ENCODE peak calls at places on chromosomes 2 and 18, in six cellular contexts. F is gastrocnemius medialis, K is BJ, T is epithelial cell of esophagus, C is endothelial cell, X is MCF 10A. O is an unnamed sample.

GRCh38 chr2:213722564-213722963 is 438.3 kb downstream of the SPAG16 start:
- DNase-seq in F (no peak), K (no peak), T (peak; percentile 8), C (no peak), X (no peak), O (no peak)

GRCh38 chr2:143468341-143468888 is 339.2 kb downstream of the ARHGAP15 start:
- DNase-seq in F (no peak), K (no peak), T (no peak), C (no peak), X (no peak), O (peak; percentile 15)

GRCh38 chr2:176317246-176318065 is 48.2 kb downstream of the MTX2 start:
- DNase-seq in F (no peak), K (no peak), T (no peak), C (no peak), X (no peak), O (no peak)

GRCh38 chr2:43082111-43082877 is 144.1 kb downstream of the ZFP36L2 start:
- DNase-seq in F (peak; percentile 62), K (peak; percentile 70), T (peak; percentile 90), C (no peak), X (peak; percentile 76), O (no peak)

GRCh38 chr2:182499706-182500470 is 73.1 kb upstream of the PDE1A start:
- DNase-seq in F (no peak), K (no peak), T (no peak), C (no peak), X (no peak), O (no peak)

GRCh38 chr2:57720728-57721627 is 325.6 kb upstream of the VRK2 start:
- DNase-seq in F (no peak), K (peak; percentile 27), T (peak; percentile 56), C (peak; percentile 56), X (peak; percentile 69), O (peak; percentile 58)

GRCh38 chr2:9885036-9885684 is 41.9 kb downstream of the TAF1B start:
- DNase-seq in F (no peak), K (no peak), T (peak; percentile 50), C (no peak), X (peak; percentile 26), O (no peak)

GRCh38 chr18:71665131-71665530 is 879.0 kb downstream of the CBLN2 start:
- DNase-seq in F (no peak), K (no peak), T (no peak), C (no peak), X (peak; percentile 18), O (no peak)

GRCh38 chr2:201114846-201115245 is 1.1 kb upstream of the CFLAR start:
- DNase-seq in F (no peak), K (no peak), T (no peak), C (no peak), X (no peak), O (no peak)

GRCh38 chr2:205781244-205781643 is 98.9 kb downstream of the NRP2 start:
- DNase-seq in F (no peak), K (no peak), T (no peak), C (no peak), X (no peak), O (no peak)

GRCh38 chr2:10619643-10620042 is 70.1 kb downstream of the NOL10 start:
- DNase-seq in F (no peak), K (peak; percentile 4), T (no peak), C (no peak), X (no peak), O (no peak)

GRCh38 chr2:145931836-145932352 is 1412.0 kb upstream of the ZEB2 start:
- DNase-seq in F (no peak), K (no peak), T (no peak), C (no peak), X (no peak), O (no peak)

GRCh38 chr18:2916184-2916583 is 69.4 kb downstream of the EMILIN2 start:
- DNase-seq in F (no peak), K (no peak), T (no peak), C (no peak), X (no peak), O (no peak)

GRCh38 chr2:219638217-219638947 is 11.0 kb downstream of the SLC4A3 start:
- DNase-seq in F (no peak), K (no peak), T (peak; percentile 33), C (no peak), X (peak; percentile 39), O (peak; percentile 35)

GRCh38 chr2:205685314-205686230 is 3.3 kb downstream of the NRP2 start:
- DNase-seq in F (no peak), K (no peak), T (peak; percentile 79), C (peak; percentile 44), X (peak; percentile 83), O (peak; percentile 37)

GRCh38 chr2:98835831-98836385 is 100.1 kb downstream of the CRACDL start:
- DNase-seq in F (no peak), K (no peak), T (no peak), C (no peak), X (no peak), O (no peak)

GRCh38 chr2:400988-401679 is 113.2 kb upstream of the ALKAL2 start:
- DNase-seq in F (no peak), K (no peak), T (no peak), C (no peak), X (no peak), O (no peak)

GRCh38 chr2:170848587-170848986 is 31.9 kb downstream of the GAD1 start:
- DNase-seq in F (no peak), K (peak; percentile 82), T (peak; percentile 24), C (no peak), X (peak; percentile 19), O (no peak)

GRCh38 chr2:209380278-209380677 is 43.6 kb upstream of the MAP2 start:
- DNase-seq in F (no peak), K (no peak), T (no peak), C (no peak), X (no peak), O (no peak)

GRCh38 chr18:39168723-39169122 is 1603.1 kb upstream of the CELF4 start:
- DNase-seq in F (no peak), K (no peak), T (no peak), C (no peak), X (no peak), O (no peak)

GRCh38 chr2:160474319-160474645 is 19.3 kb downstream of the RBMS1 start:
- DNase-seq in F (no peak), K (no peak), T (peak; percentile 25), C (no peak), X (no peak), O (no peak)

GRCh38 chr2:40218679-40219078 is 233.2 kb downstream of the SLC8A1 start:
- DNase-seq in F (peak; percentile 11), K (no peak), T (peak; percentile 33), C (no peak), X (peak; percentile 75), O (no peak)

GRCh38 chr2:290090-290722 is 2.3 kb upstream of the ALKAL2 start:
- DNase-seq in F (peak; percentile 33), K (no peak), T (peak; percentile 74), C (peak; percentile 81), X (peak; percentile 27), O (peak; percentile 67)

GRCh38 chr18:59715966-59716369 is 18.7 kb upstream of the CCBE1 start:
- DNase-seq in F (no peak), K (no peak), T (peak; percentile 95), C (no peak), X (peak; percentile 89), O (no peak)

GRCh38 chr2:149020432-149020851 is 18.1 kb upstream of the LYPD6B start:
- DNase-seq in F (no peak), K (no peak), T (peak; percentile 68), C (no peak), X (peak; percentile 30), O (no peak)

GRCh38 chr2:241495172-241496002 is 13.0 kb downstream of the STK25 start:
- DNase-seq in F (no peak), K (no peak), T (no peak), C (no peak), X (no peak), O (no peak)

GRCh38 chr2:156334496-156335478 is 2.3 kb upstream of the NR4A2 start:
- DNase-seq in F (peak; percentile 92), K (peak; percentile 48), T (peak; percentile 88), C (peak; percentile 74), X (peak; percentile 92), O (peak; percentile 70)

GRCh38 chr2:79128406-79128805 is 8.1 kb downstream of the REG1A start:
- DNase-seq in F (no peak), K (no peak), T (no peak), C (no peak), X (no peak), O (no peak)

GRCh38 chr2:79129260-79129659 is 9.0 kb downstream of the REG1A start:
- DNase-seq in F (no peak), K (no peak), T (no peak), C (no peak), X (no peak), O (no peak)

GRCh38 chr2:79131687-79132086 is 11.4 kb downstream of the REG1A start:
- DNase-seq in F (no peak), K (no peak), T (no peak), C (no peak), X (no peak), O (no peak)
- TF ChIP-seq CTCF in F (no peak), K (no peak), T (no peak), C (no peak), X (no peak), O (no peak)

DNA sequence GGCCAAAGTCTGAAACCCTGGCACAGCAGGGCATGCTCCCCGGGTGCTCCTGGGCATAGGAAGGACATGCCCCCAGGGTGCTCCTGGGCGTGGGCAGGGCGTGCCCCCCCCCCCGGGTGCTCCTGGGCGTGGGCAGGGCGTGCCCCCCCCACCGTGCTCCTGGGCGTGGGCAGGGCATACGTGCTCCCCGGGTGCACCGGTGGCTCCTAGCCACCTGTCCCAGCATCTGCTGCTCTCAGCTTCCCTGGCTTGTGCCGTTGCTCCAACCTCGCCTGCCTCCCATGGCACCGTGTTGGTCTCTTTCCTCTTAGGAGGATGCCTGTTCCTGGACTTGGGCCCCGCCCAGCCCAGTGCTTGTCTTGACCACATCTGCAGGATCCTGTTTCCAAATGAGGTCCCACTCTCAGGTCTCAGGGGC is 95.6 kb upstream of the CTDP1 start:
- DNase-seq in F (no peak), K (no peak), T (no peak), C (no peak), X (no peak), O (no peak)
- TF ChIP-seq CTCF in F (no peak), K (no peak), T (no peak), C (no peak), X (no peak), O (no peak)

DNA sequence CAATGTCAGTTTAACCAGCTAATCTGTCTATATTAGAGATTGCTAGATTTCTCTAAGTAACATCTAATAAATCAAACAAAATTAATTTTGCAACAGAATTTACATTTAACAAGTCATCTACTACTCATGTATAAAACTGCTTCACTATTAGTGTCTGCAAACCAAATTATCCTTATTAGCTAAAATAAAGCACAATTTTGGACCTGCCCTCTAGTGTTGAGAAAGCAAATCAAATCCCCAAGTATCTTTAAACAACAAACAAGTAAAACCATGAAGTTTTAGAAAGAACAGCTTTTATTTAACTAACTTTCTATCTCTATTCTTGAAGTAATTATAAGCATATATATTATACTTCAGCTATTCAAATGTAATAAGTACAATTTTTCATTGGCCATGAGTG is 113.1 kb upstream of the SP3 start:
- DNase-seq in F (no peak), K (no peak), T (no peak), C (no peak), X (peak; percentile 9), O (no peak)
- TF ChIP-seq CTCF in F (no peak), K (peak; percentile 54), T (peak; percentile 38), C (peak; percentile 67), X (peak; percentile 24), O (no peak)

DNA sequence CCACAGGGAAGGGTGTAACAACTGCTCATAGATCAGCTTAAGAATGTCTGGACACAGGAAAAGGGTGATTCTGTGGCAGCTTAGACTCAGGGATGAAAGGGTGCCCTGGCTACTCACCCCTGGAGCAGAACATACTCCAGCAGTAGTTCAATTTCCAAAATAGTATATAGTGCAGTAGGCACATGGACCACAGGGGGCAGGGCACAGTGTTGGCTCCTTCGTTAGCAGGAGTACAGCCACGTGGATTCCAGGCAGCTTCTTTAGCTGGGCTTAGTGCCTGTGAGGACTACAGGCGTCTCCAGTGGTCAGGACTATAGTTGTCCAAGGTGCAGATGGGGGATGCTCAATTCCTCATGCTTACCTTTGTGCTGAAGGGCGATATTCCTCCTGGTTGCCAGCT is 277.5 kb upstream of the DDX18 start:
- DNase-seq in F (no peak), K (no peak), T (no peak), C (no peak), X (no peak), O (no peak)
- TF ChIP-seq CTCF in F (no peak), K (no peak), T (no peak), C (peak; percentile 10), X (no peak), O (no peak)